ENCODE peak calls at places on chromosomes 1 and 21, in four cellular contexts. O, I, W and B are unnamed samples.

GRCh38 chr1:9400425-9401079 is 107.9 kb downstream of the SPSB1 start:
- ATAC-seq in O (peak), I (peak), W (peak), B (no peak)

GRCh38 chr1:4585216-4585615 is 69.2 kb upstream of the AJAP1 start:
- ATAC-seq in W (peak), I (no peak), O (no peak), B (no peak)

GRCh38 chr21:38735807-38736206 is 69.9 kb upstream of the ETS2 start:
- ATAC-seq in I (no peak), W (no peak), O (no peak), B (no peak)

GRCh38 chr21:34986561-34987533 is 62.3 kb downstream of the RUNX1 start:
- ATAC-seq in I (peak), W (peak), O (peak), B (no peak)

GRCh38 chr1:42176902-42177519 is 12.5 kb upstream of the GUCA2A start:
- ATAC-seq in O (peak), I (peak), W (peak), B (no peak)

GRCh38 chr21:45033791-45034555 is 40.4 kb upstream of the ADARB1 start:
- ATAC-seq in I (no peak), W (no peak), O (no peak), B (peak)

GRCh38 chr1:84303154-84303830 is 1.8 kb downstream of the SAMD13 start:
- ATAC-seq in I (no peak), W (no peak), O (no peak), B (no peak)

GRCh38 chr1:197961933-197962332 is 44.8 kb downstream of the LHX9 start:
- ATAC-seq in W (no peak), I (no peak), O (no peak), B (no peak)

GRCh38 chr1:234666206-234666605 is 56.2 kb upstream of the IRF2BP2 start:
- ATAC-seq in I (no peak), O (no peak), W (no peak), B (no peak)

GRCh38 chr1:232792949-232793348 is 12.3 kb upstream of the MAP10 start:
- ATAC-seq in I (no peak), W (no peak), O (no peak), B (no peak)

GRCh38 chr21:39523398-39523797 is 71.6 kb downstream of the SH3BGR start:
- ATAC-seq in W (no peak), O (no peak), I (no peak), B (no peak)

GRCh38 chr21:32562426-32562825 is 22.9 kb downstream of the TCP10L start:
- ATAC-seq in W (peak), O (peak), I (no peak), B (peak)

GRCh38 chr1:169312084-169312954 is 55.3 kb downstream of the NME7 start:
- ATAC-seq in W (peak), O (peak), I (peak), B (no peak)

GRCh38 chr1:157955860-157956259 is 37.6 kb upstream of the KIRREL1 start:
- ATAC-seq in O (no peak), I (no peak), W (no peak), B (no peak)

GRCh38 chr21:44498965-44499560 is 40.9 kb downstream of the KRTAP10-1 start:
- ATAC-seq in W (no peak), I (no peak), O (no peak), B (no peak)

GRCh38 chr21:18147678-18148077 is 97.0 kb upstream of the CHODL start:
- ATAC-seq in W (no peak), I (no peak), O (no peak), B (no peak)

GRCh38 chr1:20983297-20983889 is 193.3 kb downstream of the EIF4G3 start:
- ATAC-seq in I (no peak), O (no peak), W (no peak), B (no peak)

GRCh38 chr1:245969274-245969673 is 537.8 kb downstream of the SMYD3 start:
- ATAC-seq in O (no peak), I (no peak), W (no peak), B (no peak)

GRCh38 chr1:19203440-19203839 is 6.6 kb downstream of the UBR4 start:
- ATAC-seq in I (no peak), W (peak), O (no peak), B (peak)

GRCh38 chr1:10830961-10831669 is 34.7 kb upstream of the CASZ1 start:
- ATAC-seq in O (peak), W (no peak), I (peak), B (no peak)

GRCh38 chr21:41199123-41199522 is 31.2 kb downstream of the BACE2 start:
- ATAC-seq in O (no peak), I (no peak), W (no peak), B (no peak)

GRCh38 chr21:9759972-9760371 is 761.4 kb upstream of the TPTE start:
- ATAC-seq in W (no peak), O (no peak), I (no peak), B (no peak)

GRCh38 chr1:201191723-201192477 is 1.3 kb downstream of the IGFN1 start:
- ATAC-seq in W (peak), O (peak), I (no peak), B (no peak)

GRCh38 chr1:248047008-248047407 is 372 bp downstream of the OR2L3 start:
- ATAC-seq in W (no peak), O (no peak), I (no peak), B (no peak)

GRCh38 chr1:90325165-90325564 is 330.3 kb downstream of the ZNF326 start:
- ATAC-seq in W (no peak), O (no peak), I (peak), B (no peak)

GRCh38 chr21:16588433-16588860 is 858.7 kb downstream of the USP25 start:
- ATAC-seq in O (no peak), W (no peak), I (no peak), B (peak)

GRCh38 chr1:45443580-45444446 is 47.1 kb downstream of the TESK2 start:
- ATAC-seq in O (no peak), I (no peak), W (no peak), B (no peak)

GRCh38 chr1:182925661-182926060 is 27.3 kb downstream of the SHCBP1L start:
- ATAC-seq in O (no peak), W (no peak), I (no peak), B (no peak)

GRCh38 chr21:33368576-33368975 is 34.6 kb upstream of the IFNGR2 start:
- ATAC-seq in I (no peak), O (no peak), W (no peak), B (no peak)

GRCh38 chr21:39314155-39315027 is 959 bp upstream of the BRWD1 start:
- ATAC-seq in I (peak), O (peak), W (peak), B (peak)

GRCh38 chr1:55631508-55631907 is 416.3 kb upstream of the USP24 start:
- ATAC-seq in I (no peak), O (no peak), W (no peak), B (no peak)